ENCODE peak calls at places on chromosomes 12 and 14, in five cellular contexts. P is GM12865, Y is mammary epithelial cell, O is AG09309, E is ovary. D is an unnamed sample.

GRCh38 chr12:31217356-31218130 is 108.4 kb downstream of the SINHCAF start:
- DNase-seq in O (no peak), Y (no peak), E (no peak), P (no peak), D (no peak)

GRCh38 chr14:88468396-88468795 is 82.9 kb downstream of the SPATA7 start:
- DNase-seq in E (no peak), P (no peak), O (peak), Y (peak), D (peak)

GRCh38 chr12:50041461-50041860 is 15.9 kb upstream of the ASIC1 start:
- DNase-seq in O (no peak), P (no peak), E (no peak), Y (no peak), D (no peak)

GRCh38 chr12:28489256-28489655 is 299.0 kb downstream of the CCDC91 start:
- DNase-seq in O (no peak), Y (peak), E (no peak), P (no peak), D (no peak)

GRCh38 chr14:27236601-27237000 is 638.8 kb upstream of the NOVA1 start:
- DNase-seq in P (no peak), E (no peak), O (no peak), Y (no peak), D (no peak)

GRCh38 chr14:34059925-34060746 is 109.3 kb upstream of the EGLN3 start:
- DNase-seq in P (peak), E (peak), O (no peak), Y (peak), D (no peak)

GRCh38 chr12:113097716-113098427 is 37.7 kb downstream of the RASAL1 start:
- DNase-seq in E (no peak), P (no peak), O (no peak), Y (no peak), D (no peak)

GRCh38 chr14:105469456-105470162 is 5.0 kb upstream of the CRIP2 start:
- DNase-seq in O (no peak), P (no peak), Y (no peak), E (no peak), D (no peak)

GRCh38 chr12:127327986-127328385 is 939.0 kb upstream of the TMEM132C start:
- DNase-seq in Y (peak), P (no peak), E (no peak), O (no peak), D (no peak)

GRCh38 chr12:105214670-105215375 is 21.2 kb downstream of the APPL2 start:
- DNase-seq in O (no peak), E (no peak), Y (peak), P (no peak), D (no peak)

GRCh38 chr12:109744991-109745942 is 31.6 kb downstream of the FAM222A start:
- DNase-seq in Y (peak), O (no peak), E (peak), P (no peak), D (no peak)

GRCh38 chr12:45409966-45410365 is 194.1 kb downstream of the ANO6 start:
- DNase-seq in P (no peak), E (no peak), Y (peak), O (peak), D (no peak)

GRCh38 chr14:45658226-45658916 is 405.4 kb upstream of the MIS18BP1 start:
- DNase-seq in E (no peak), Y (no peak), P (no peak), O (no peak), D (no peak)

GRCh38 chr12:104152691-104153241 is 14.8 kb upstream of the NFYB start:
- DNase-seq in Y (no peak), E (no peak), P (no peak), O (no peak), D (no peak)

GRCh38 chr12:32896438-32897275 is at the start of gene PKP2:
- DNase-seq in Y (peak), P (no peak), O (no peak), E (peak), D (no peak)

GRCh38 chr14:22491683-22492483 is 97.1 kb downstream of the DAD1 start:
- DNase-seq in P (peak), O (no peak), E (no peak), Y (no peak), D (no peak)

GRCh38 chr12:106358410-106359241 is 1.1 kb downstream of the POLR3B start:
- DNase-seq in O (peak), P (peak), Y (no peak), E (no peak), D (peak)

GRCh38 chr12:128111951-128112350 is 155.0 kb upstream of the TMEM132C start:
- DNase-seq in O (no peak), E (no peak), P (no peak), Y (no peak), D (no peak)

GRCh38 chr12:92927055-92927435 is 2.0 kb downstream of the EEA1 start:
- DNase-seq in E (no peak), P (peak), Y (peak), O (peak), D (no peak)
- TF ChIP-seq CTCF in E (no peak), P (no peak), Y (peak), O (peak), D (peak)

GRCh38 chr14:95268350-95268749 is 51.4 kb downstream of the CLMN start:
- DNase-seq in E (no peak), O (no peak), Y (no peak), P (peak), D (no peak)

GRCh38 chr14:95270203-95270602 is 49.5 kb downstream of the CLMN start:
- DNase-seq in Y (no peak), O (no peak), E (no peak), P (no peak), D (no peak)

GRCh38 chr14:95267306-95267705 is 52.4 kb downstream of the CLMN start:
- DNase-seq in O (no peak), P (peak), E (no peak), Y (peak), D (no peak)

GRCh38 chr14:95272057-95272456 is 47.7 kb downstream of the CLMN start:
- DNase-seq in Y (no peak), O (no peak), P (no peak), E (no peak), D (no peak)

GRCh38 chr14:95269493-95269892 is 50.2 kb downstream of the CLMN start:
- DNase-seq in P (no peak), E (no peak), O (no peak), Y (no peak), D (no peak)
- H3K4me3 ChIP-seq in P (no peak), E (no peak), O (no peak), Y (no peak), D (no peak)

GRCh38 chr12:27009926-27010325 is 4.3 kb downstream of the TM7SF3 start:
- DNase-seq in P (peak), E (no peak), Y (peak), O (no peak), D (no peak)
- TF ChIP-seq CTCF in P (no peak), E (no peak), Y (no peak), O (no peak), D (no peak)

GRCh38 chr14:24300326-24300980 is 803 bp downstream of the NOP9 start:
- DNase-seq in P (no peak), O (no peak), E (no peak), Y (no peak), D (no peak)
- H3K4me3 ChIP-seq in P (peak), O (peak), E (peak), Y (peak), D (peak)

GRCh38 chr14:90383126-90383730 is 13.6 kb upstream of the CALM1 start:
- DNase-seq in E (peak), P (peak), Y (peak), O (peak), D (peak)
- TF ChIP-seq CTCF in E (peak), P (peak), Y (no peak), O (no peak), D (peak)

GRCh38 chr14:58327019-58327418 is 28.7 kb downstream of the ARID4A start:
- DNase-seq in O (no peak), P (no peak), E (no peak), Y (no peak), D (no peak)

GRCh38 chr14:58331111-58331510 is 32.8 kb downstream of the ARID4A start:
- DNase-seq in P (peak), E (peak), Y (peak), O (peak), D (peak)

DNA sequence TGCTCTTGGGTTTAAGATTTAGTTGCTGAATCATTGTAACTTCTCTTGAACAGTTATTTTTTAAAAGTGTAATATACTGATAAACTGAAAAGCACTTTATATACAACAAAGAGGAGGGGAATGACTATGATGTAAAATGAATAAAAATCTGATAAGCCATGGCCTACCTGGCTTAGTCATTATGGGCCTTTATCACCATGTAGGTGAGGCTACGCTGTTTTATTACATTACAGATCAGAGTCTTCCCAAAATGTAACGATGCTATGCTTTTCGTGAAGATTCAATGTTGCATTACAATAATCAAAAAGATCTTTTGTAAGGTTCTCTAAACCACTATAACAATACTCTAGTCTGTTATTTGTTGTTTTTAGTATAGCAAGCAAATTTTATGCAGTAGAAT is 34.2 kb downstream of the ARID4A start:
- DNase-seq in P (no peak), E (no peak), Y (no peak), O (no peak), D (no peak)
- H3K4me3 ChIP-seq in P (no peak), E (no peak), Y (no peak), O (no peak), D (no peak)

GRCh38 chr12:46944771-46945170 is 119.0 kb upstream of the SLC38A4 start:
- DNase-seq in Y (no peak), P (no peak), O (no peak), E (no peak), D (no peak)

GRCh38 chr12:46946137-46946536 is 120.3 kb upstream of the SLC38A4 start:
- DNase-seq in Y (peak), E (no peak), O (peak), P (no peak), D (no peak)

GRCh38 chr12:46945591-46945990 is 119.8 kb upstream of the SLC38A4 start:
- DNase-seq in O (no peak), Y (no peak), E (no peak), P (no peak), D (no peak)

GRCh38 chr12:46942579-46942978 is 116.8 kb upstream of the SLC38A4 start:
- DNase-seq in P (no peak), O (peak), Y (peak), E (no peak), D (no peak)

DNA sequence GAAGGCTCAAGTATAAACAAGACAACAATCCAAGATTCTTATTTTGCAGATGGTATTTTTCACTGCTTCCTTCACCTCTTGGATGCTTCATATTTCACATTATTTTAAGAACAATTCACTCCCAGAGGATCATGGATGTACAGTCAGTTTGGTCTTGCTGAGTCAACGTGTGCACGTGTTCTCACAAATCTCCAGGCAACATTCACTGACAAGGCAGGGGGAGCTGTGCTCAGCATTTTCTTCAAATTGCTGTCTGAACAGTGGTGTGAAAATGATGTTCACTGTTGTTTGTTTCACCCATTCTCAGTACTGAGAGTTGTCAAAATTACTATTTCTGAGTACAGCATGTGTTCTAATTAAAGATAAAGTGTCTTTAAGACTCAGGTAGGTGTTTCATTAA is 118.3 kb upstream of the SLC38A4 start:
- DNase-seq in O (peak), Y (peak), P (no peak), E (no peak), D (no peak)
- TF ChIP-seq CTCF in O (peak), Y (no peak), P (no peak), E (no peak), D (peak)

GRCh38 chr14:67694791-67695393 is 672 bp downstream of the RDH11 start:
- DNase-seq in Y (peak), E (peak), P (peak), O (no peak), D (peak)
- H3K4me3 ChIP-seq in Y (peak), E (peak), P (peak), O (peak), D (peak)

GRCh38 chr14:99463974-99464373 is 16.7 kb downstream of the SETD3 start:
- DNase-seq in P (no peak), Y (no peak), O (no peak), E (no peak), D (no peak)

GRCh38 chr14:99459491-99460100 is 21.1 kb downstream of the SETD3 start:
- DNase-seq in P (no peak), O (no peak), Y (no peak), E (no peak), D (no peak)

GRCh38 chr14:99462211-99462610 is 18.4 kb downstream of the SETD3 start:
- DNase-seq in O (no peak), P (no peak), Y (no peak), E (no peak), D (no peak)

GRCh38 chr14:99461411-99461810 is 19.2 kb downstream of the SETD3 start:
- DNase-seq in P (no peak), O (no peak), Y (no peak), E (no peak), D (no peak)

DNA sequence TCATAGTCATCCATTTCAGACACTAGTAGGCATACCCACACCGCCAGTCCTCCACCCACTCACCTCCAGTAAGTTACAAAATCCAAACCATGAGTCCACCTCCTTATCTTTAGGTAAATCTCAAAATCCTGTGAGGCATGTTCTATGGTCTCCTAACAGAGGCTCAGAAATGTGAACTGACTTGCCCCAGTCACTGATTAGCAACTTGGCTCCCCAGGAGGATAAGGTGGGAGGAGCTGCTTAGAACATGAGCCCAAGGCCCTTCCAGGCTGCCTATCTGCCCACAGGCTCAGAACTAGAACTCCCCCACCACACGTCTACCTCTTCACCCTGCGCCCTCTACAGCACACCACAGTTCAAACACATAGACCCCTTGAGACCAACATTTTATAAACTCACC is 19.9 kb downstream of the SETD3 start:
- DNase-seq in Y (peak), E (no peak), O (no peak), P (no peak), D (no peak)
- TF ChIP-seq CTCF in Y (no peak), E (no peak), O (no peak), P (no peak), D (no peak)